ENCODE peak calls at places on chromosomes 2 and 18, in nine cellular contexts. G, X, Z, I, W, P, U, C and T are unnamed samples.

GRCh38 chr2:6506311-6507258 is 359.1 kb downstream of the CMPK2 start:
- DNase-seq in G (peak), W (no peak), U (no peak), X (no peak), C (no peak), I (no peak), Z (peak), P (no peak), T (no peak)

GRCh38 chr2:8358179-8358578 is 323.7 kb upstream of the ID2 start:
- DNase-seq in C (no peak), P (no peak), Z (no peak), W (no peak), U (no peak), I (no peak), X (no peak), G (no peak), T (no peak)

GRCh38 chr18:78521744-78522143 is 457.9 kb upstream of the SALL3 start:
- DNase-seq in P (no peak), U (no peak), X (no peak), W (no peak), C (no peak), G (no peak), I (no peak), Z (no peak), T (no peak)

GRCh38 chr18:62329676-62330454 is 4.8 kb downstream of the TNFRSF11A start:
- DNase-seq in X (no peak), Z (peak), G (peak), U (no peak), I (no peak), P (no peak), C (peak), W (peak), T (no peak)

GRCh38 chr2:100142393-100142792 is at the start of gene AFF3:
- DNase-seq in I (no peak), G (no peak), Z (no peak), P (no peak), W (no peak), X (no peak), U (no peak), C (no peak), T (no peak)

GRCh38 chr18:48943736-48944527 is 6.8 kb downstream of the SMAD7 start:
- DNase-seq in I (no peak), G (peak), P (no peak), X (no peak), W (peak), C (no peak), U (no peak), Z (no peak), T (no peak)

GRCh38 chr2:200026838-200027237 is 71.5 kb downstream of the MAIP1 start:
- DNase-seq in U (no peak), G (no peak), P (no peak), Z (no peak), W (no peak), X (no peak), C (no peak), I (no peak), T (no peak)

GRCh38 chr2:174603280-174603679 is 5.7 kb upstream of the WIPF1 start:
- DNase-seq in U (peak), X (no peak), P (no peak), W (peak), C (peak), I (peak), Z (peak), G (peak), T (peak)

GRCh38 chr2:191078165-191078867 is 64.3 kb upstream of the STAT1 start:
- DNase-seq in Z (no peak), G (no peak), I (no peak), P (no peak), X (no peak), W (no peak), C (no peak), U (no peak), T (no peak)

GRCh38 chr2:169476459-169476858 is 2.8 kb upstream of the BBS5 start:
- DNase-seq in P (no peak), X (no peak), U (no peak), W (peak), G (peak), Z (peak), I (no peak), C (peak), T (no peak)

GRCh38 chr2:196481323-196481695 is 158.2 kb upstream of the CCDC150 start:
- DNase-seq in X (no peak), Z (peak), W (no peak), P (no peak), G (peak), I (no peak), U (no peak), C (no peak), T (no peak)

GRCh38 chr2:68482296-68482695 is 14.9 kb downstream of the APLF start:
- DNase-seq in I (no peak), U (no peak), X (no peak), Z (peak), C (no peak), W (no peak), P (no peak), G (no peak), T (no peak)

GRCh38 chr2:74333175-74333574 is 10.0 kb downstream of the SLC4A5 start:
- DNase-seq in I (no peak), W (peak), C (no peak), U (no peak), P (no peak), Z (peak), G (peak), X (no peak), T (no peak)

GRCh38 chr2:120346667-120347358 is 877 bp downstream of the INHBB start:
- DNase-seq in I (peak), W (no peak), G (peak), P (no peak), U (no peak), Z (peak), C (no peak), X (peak), T (peak)

GRCh38 chr2:150663143-150663542 is 175.7 kb upstream of the RND3 start:
- DNase-seq in X (no peak), C (no peak), G (no peak), P (no peak), U (no peak), I (no peak), Z (peak), W (peak), T (no peak)

GRCh38 chr2:235148201-235149170 is 196.7 kb downstream of the SH3BP4 start:
- DNase-seq in Z (no peak), I (no peak), W (no peak), G (no peak), C (no peak), X (no peak), P (no peak), U (no peak), T (no peak)

GRCh38 chr2:216339456-216340279 is 32.6 kb downstream of the MARCHF4 start:
- DNase-seq in G (peak), P (no peak), Z (no peak), C (peak), I (no peak), X (no peak), U (peak), W (peak), T (peak)

GRCh38 chr2:28080911-28081310 is 190.4 kb downstream of the BABAM2 start:
- DNase-seq in G (no peak), C (no peak), U (no peak), P (no peak), I (no peak), W (peak), X (no peak), Z (peak), T (no peak)

GRCh38 chr2:222610746-222611145 is 45.1 kb downstream of the FARSB start:
- DNase-seq in Z (peak), W (no peak), G (no peak), X (no peak), C (no peak), P (no peak), I (no peak), U (no peak), T (no peak)

GRCh38 chr18:9184998-9185613 is 48.5 kb downstream of the ANKRD12 start:
- DNase-seq in U (no peak), P (no peak), I (no peak), C (no peak), X (no peak), Z (no peak), G (no peak), W (peak), T (no peak)

GRCh38 chr2:217445726-217446125 is 557.1 kb downstream of the TNS1 start:
- DNase-seq in U (no peak), Z (no peak), X (no peak), P (no peak), W (no peak), C (no peak), G (no peak), I (no peak), T (no peak)

GRCh38 chr2:144445196-144445595 is 74.7 kb downstream of the ZEB2 start:
- DNase-seq in Z (no peak), P (no peak), G (peak), X (no peak), C (no peak), W (no peak), I (no peak), U (no peak), T (no peak)

GRCh38 chr2:7023542-7023941 is 106.3 kb downstream of the RNF144A start:
- DNase-seq in U (no peak), G (no peak), X (no peak), C (no peak), W (no peak), P (no peak), Z (peak), I (no peak), T (no peak)

GRCh38 chr18:58714259-58714658 is 43.0 kb downstream of the MALT1 start:
- DNase-seq in G (no peak), W (no peak), P (no peak), I (no peak), U (no peak), C (no peak), Z (no peak), X (no peak), T (no peak)

GRCh38 chr2:74538881-74539339 is 9.2 kb downstream of the HTRA2 start:
- DNase-seq in I (no peak), C (no peak), P (no peak), Z (no peak), X (no peak), U (no peak), G (no peak), W (no peak), T (no peak)

GRCh38 chr18:46672062-46672970 is 15.3 kb upstream of the LOXHD1 start:
- DNase-seq in C (no peak), X (no peak), I (no peak), G (no peak), P (no peak), U (no peak), W (peak), Z (no peak), T (no peak)

GRCh38 chr2:99554238-99554637 is 64.4 kb upstream of the REV1 start:
- DNase-seq in U (no peak), G (no peak), X (no peak), I (no peak), W (no peak), P (no peak), C (peak), Z (no peak), T (no peak)

GRCh38 chr2:69693472-69694450 is 48.2 kb upstream of the ANXA4 start:
- DNase-seq in C (no peak), Z (no peak), G (no peak), P (no peak), X (no peak), W (no peak), I (no peak), U (no peak), T (no peak)

GRCh38 chr2:59223737-59224136 is 982.6 kb upstream of the FANCL start:
- DNase-seq in Z (no peak), X (no peak), C (no peak), G (no peak), W (no peak), I (no peak), U (no peak), P (no peak), T (no peak)

GRCh38 chr2:239393401-239393940 is 7.3 kb downstream of the HDAC4 start:
- DNase-seq in P (no peak), W (no peak), G (no peak), X (no peak), I (peak), Z (no peak), U (no peak), C (no peak), T (no peak)

GRCh38 chr2:73870084-73870483 is 22.7 kb upstream of the ACTG2 start:
- DNase-seq in X (no peak), I (no peak), C (no peak), G (no peak), Z (peak), U (no peak), P (no peak), W (peak), T (no peak)

GRCh38 chr18:56576826-56577573 is 61.4 kb downstream of the TXNL1 start:
- DNase-seq in P (no peak), G (peak), Z (peak), I (no peak), U (no peak), X (no peak), W (no peak), C (no peak), T (peak)

GRCh38 chr2:85748948-85749875 is 4.6 kb upstream of the ATOH8 start:
- DNase-seq in X (no peak), U (no peak), P (no peak), Z (no peak), I (peak), G (peak), W (no peak), C (no peak), T (no peak)

GRCh38 chr2:191664823-191665222 is 13.1 kb upstream of the NABP1 start:
- DNase-seq in P (no peak), Z (no peak), U (no peak), G (no peak), I (no peak), C (no peak), X (no peak), W (no peak), T (no peak)

GRCh38 chr2:101788995-101789970 is 91.8 kb downstream of the MAP4K4 start:
- DNase-seq in C (no peak), Z (peak), G (peak), U (no peak), I (no peak), X (no peak), W (no peak), P (no peak), T (no peak)

GRCh38 chr2:127454595-127455565 is 36.7 kb downstream of the PROC start:
- DNase-seq in W (no peak), C (no peak), U (no peak), X (no peak), P (no peak), Z (no peak), G (peak), I (no peak), T (no peak)

GRCh38 chr18:55878224-55878623 is 290.2 kb upstream of the TCF4 start:
- DNase-seq in Z (no peak), X (no peak), U (no peak), W (no peak), I (no peak), G (no peak), C (no peak), P (no peak), T (no peak)